ENCODE peak calls at places on chromosomes 16 and 17, in nine cellular contexts. One of them, this sample, is unnamed.

GRCh38 chr17:36885161-36885735 is 52.0 kb upstream of the LHX1 start:
- DNase-seq in spleen: no peak
- DNase-seq in endodermal cell: peak; percentile 66
- DNase-seq in nephron progenitor cell: no peak
- DNase-seq in heart left ventricle: no peak
- DNase-seq in cardiac muscle cell: peak; percentile 76
- DNase-seq in kidney epithelial cell: no peak
- DNase-seq in brain microvascular endothelial cell: no peak
- DNase-seq in tibial artery: no peak
- DNase-seq in this sample: no peak

GRCh38 chr16:2296662-2297505 is 29.0 kb upstream of the RNPS1 start:
- DNase-seq in brain microvascular endothelial cell: no peak
- DNase-seq in heart left ventricle: peak; percentile 45
- DNase-seq in endodermal cell: peak; percentile 81
- DNase-seq in cardiac muscle cell: peak; percentile 40
- DNase-seq in kidney epithelial cell: no peak
- DNase-seq in spleen: no peak
- DNase-seq in nephron progenitor cell: no peak
- DNase-seq in tibial artery: no peak
- DNase-seq in this sample: no peak

GRCh38 chr17:79513805-79514535 is 96.9 kb downstream of the RBFOX3 start:
- DNase-seq in spleen: no peak
- DNase-seq in kidney epithelial cell: no peak
- DNase-seq in brain microvascular endothelial cell: no peak
- DNase-seq in cardiac muscle cell: no peak
- DNase-seq in nephron progenitor cell: no peak
- DNase-seq in tibial artery: no peak
- DNase-seq in endodermal cell: no peak
- DNase-seq in heart left ventricle: no peak
- DNase-seq in this sample: no peak

GRCh38 chr17:32330142-32330541 is 11.8 kb downstream of the C17orf75 start:
- DNase-seq in brain microvascular endothelial cell: no peak
- DNase-seq in nephron progenitor cell: no peak
- DNase-seq in spleen: no peak
- DNase-seq in heart left ventricle: no peak
- DNase-seq in cardiac muscle cell: no peak
- DNase-seq in endodermal cell: no peak
- DNase-seq in tibial artery: no peak
- DNase-seq in kidney epithelial cell: no peak
- DNase-seq in this sample: no peak

GRCh38 chr17:42686520-42687137 is 4.3 kb downstream of the CNTNAP1 start:
- DNase-seq in kidney epithelial cell: no peak
- DNase-seq in cardiac muscle cell: no peak
- DNase-seq in endodermal cell: peak; percentile 60
- DNase-seq in spleen: no peak
- DNase-seq in heart left ventricle: no peak
- DNase-seq in nephron progenitor cell: no peak
- DNase-seq in tibial artery: no peak
- DNase-seq in brain microvascular endothelial cell: no peak
- DNase-seq in this sample: no peak

GRCh38 chr17:8122391-8122922 is 1.4 kb downstream of the HES7 start:
- DNase-seq in cardiac muscle cell: no peak
- DNase-seq in heart left ventricle: no peak
- DNase-seq in kidney epithelial cell: no peak
- DNase-seq in endodermal cell: peak; percentile 82
- DNase-seq in brain microvascular endothelial cell: no peak
- DNase-seq in tibial artery: no peak
- DNase-seq in spleen: no peak
- DNase-seq in nephron progenitor cell: peak; percentile 47
- DNase-seq in this sample: no peak

GRCh38 chr17:16928406-16929280 is 43.3 kb downstream of the TNFRSF13B start:
- DNase-seq in tibial artery: peak; percentile 58
- DNase-seq in kidney epithelial cell: no peak
- DNase-seq in spleen: peak; percentile 52
- DNase-seq in heart left ventricle: no peak
- DNase-seq in brain microvascular endothelial cell: no peak
- DNase-seq in cardiac muscle cell: no peak
- DNase-seq in endodermal cell: no peak
- DNase-seq in nephron progenitor cell: no peak
- DNase-seq in this sample: no peak

GRCh38 chr16:86911311-86911999 is 333.1 kb downstream of the FOXL1 start:
- DNase-seq in kidney epithelial cell: no peak
- DNase-seq in spleen: peak; percentile 24
- DNase-seq in heart left ventricle: no peak
- DNase-seq in endodermal cell: no peak
- DNase-seq in nephron progenitor cell: no peak
- DNase-seq in cardiac muscle cell: no peak
- DNase-seq in brain microvascular endothelial cell: no peak
- DNase-seq in tibial artery: peak; percentile 2
- DNase-seq in this sample: no peak

GRCh38 chr16:21233521-21234150 is at the start of gene ANKS4B:
- DNase-seq in nephron progenitor cell: no peak
- DNase-seq in spleen: no peak
- DNase-seq in tibial artery: no peak
- DNase-seq in heart left ventricle: no peak
- DNase-seq in kidney epithelial cell: no peak
- DNase-seq in cardiac muscle cell: no peak
- DNase-seq in brain microvascular endothelial cell: no peak
- DNase-seq in endodermal cell: no peak
- DNase-seq in this sample: no peak

DNA sequence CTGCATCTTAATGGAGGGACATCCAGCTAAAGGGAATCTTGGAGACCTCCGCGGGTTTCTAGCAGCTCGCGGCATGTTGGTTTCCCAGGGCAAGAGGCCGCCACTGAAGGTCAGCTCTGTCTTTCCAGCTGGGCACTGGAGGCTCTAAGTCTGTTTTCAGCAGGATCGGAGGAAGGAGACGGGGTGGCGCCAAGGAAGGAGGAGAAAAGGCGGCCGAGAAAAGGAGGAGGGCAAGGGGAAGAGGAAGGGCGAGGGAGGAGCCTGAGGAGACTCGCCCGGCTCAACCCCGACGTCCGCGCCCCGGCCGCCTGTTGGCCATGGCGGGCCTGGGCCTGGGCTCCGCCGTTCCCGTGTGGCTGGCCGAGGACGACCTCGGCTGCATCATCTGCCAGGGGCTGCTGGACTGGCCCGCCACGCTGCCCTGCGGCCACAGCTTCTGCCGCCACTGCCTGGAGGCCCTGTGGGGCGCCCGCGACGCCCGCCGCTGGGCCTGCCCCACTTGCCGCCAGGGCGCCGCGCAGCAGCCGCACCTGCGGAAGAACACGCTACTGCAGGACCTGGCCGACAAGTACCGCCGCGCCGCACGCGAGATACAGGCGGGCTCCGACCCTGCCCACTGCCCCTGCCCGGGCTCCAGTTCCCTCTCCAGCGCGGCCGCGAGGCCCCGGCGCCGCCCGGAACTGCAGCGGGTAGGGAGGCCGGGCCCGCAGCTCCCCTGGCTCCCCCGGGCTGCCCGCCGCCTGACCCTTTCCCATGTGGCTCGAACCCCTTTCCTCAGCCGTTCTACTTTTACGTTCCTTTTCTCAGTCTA is at the start of gene RNF135:
- DNase-seq in endodermal cell: peak; percentile 96
- DNase-seq in tibial artery: peak; percentile 94
- DNase-seq in spleen: peak; percentile 95
- DNase-seq in cardiac muscle cell: peak; percentile 93
- DNase-seq in kidney epithelial cell: peak; percentile 35
- DNase-seq in nephron progenitor cell: peak; percentile 68
- DNase-seq in heart left ventricle: peak; percentile 91
- DNase-seq in brain microvascular endothelial cell: peak; percentile 75
- DNase-seq in this sample: peak; percentile 84
- TF ChIP-seq CTCF in endodermal cell: peak; percentile 69
- TF ChIP-seq CTCF in tibial artery: peak; percentile 45
- TF ChIP-seq CTCF in spleen: peak; percentile 62
- TF ChIP-seq CTCF in cardiac muscle cell: no peak
- TF ChIP-seq CTCF in kidney epithelial cell: no peak
- TF ChIP-seq CTCF in nephron progenitor cell: no peak
- TF ChIP-seq CTCF in heart left ventricle: peak; percentile 4
- TF ChIP-seq CTCF in brain microvascular endothelial cell: peak; percentile 30
- TF ChIP-seq CTCF in this sample: peak; percentile 4

GRCh38 chr16:88810166-88810867 is 1.4 kb downstream of the APRT start:
- DNase-seq in heart left ventricle: no peak
- DNase-seq in brain microvascular endothelial cell: no peak
- DNase-seq in tibial artery: peak; percentile 68
- DNase-seq in endodermal cell: peak; percentile 70
- DNase-seq in spleen: no peak
- DNase-seq in cardiac muscle cell: no peak
- DNase-seq in nephron progenitor cell: no peak
- DNase-seq in kidney epithelial cell: no peak
- DNase-seq in this sample: peak; percentile 55

GRCh38 chr16:88811600-88811849 is 203 bp downstream of the APRT start:
- DNase-seq in endodermal cell: no peak
- DNase-seq in cardiac muscle cell: no peak
- DNase-seq in kidney epithelial cell: no peak
- DNase-seq in nephron progenitor cell: no peak
- DNase-seq in spleen: no peak
- DNase-seq in brain microvascular endothelial cell: no peak
- DNase-seq in tibial artery: no peak
- DNase-seq in heart left ventricle: no peak
- DNase-seq in this sample: no peak

GRCh38 chr16:88810868-88811599 is 694 bp downstream of the APRT start:
- DNase-seq in tibial artery: peak; percentile 91
- DNase-seq in kidney epithelial cell: peak; percentile 25
- DNase-seq in spleen: peak; percentile 95
- DNase-seq in cardiac muscle cell: peak; percentile 88
- DNase-seq in endodermal cell: peak; percentile 75
- DNase-seq in brain microvascular endothelial cell: peak; percentile 51
- DNase-seq in nephron progenitor cell: peak; percentile 58
- DNase-seq in heart left ventricle: peak; percentile 77
- DNase-seq in this sample: peak; percentile 86

GRCh38 chr16:88813396-88814143 is 1.8 kb upstream of the APRT start:
- DNase-seq in spleen: no peak
- DNase-seq in nephron progenitor cell: no peak
- DNase-seq in endodermal cell: no peak
- DNase-seq in cardiac muscle cell: no peak
- DNase-seq in heart left ventricle: no peak
- DNase-seq in kidney epithelial cell: no peak
- DNase-seq in tibial artery: no peak
- DNase-seq in brain microvascular endothelial cell: no peak
- DNase-seq in this sample: no peak

GRCh38 chr16:88811850-88812736 is at the start of gene APRT:
- DNase-seq in kidney epithelial cell: peak; percentile 55
- DNase-seq in spleen: peak; percentile 99
- DNase-seq in tibial artery: peak; percentile 97
- DNase-seq in nephron progenitor cell: peak; percentile 99
- DNase-seq in heart left ventricle: peak; percentile 95
- DNase-seq in cardiac muscle cell: peak; percentile 97
- DNase-seq in brain microvascular endothelial cell: peak; percentile 91
- DNase-seq in endodermal cell: peak; percentile 98
- DNase-seq in this sample: peak; percentile 91
- TF ChIP-seq CTCF in kidney epithelial cell: no peak
- TF ChIP-seq CTCF in spleen: peak; percentile 38
- TF ChIP-seq CTCF in tibial artery: peak; percentile 20
- TF ChIP-seq CTCF in nephron progenitor cell: no peak
- TF ChIP-seq CTCF in heart left ventricle: peak; percentile 45
- TF ChIP-seq CTCF in cardiac muscle cell: peak; percentile 31
- TF ChIP-seq CTCF in brain microvascular endothelial cell: no peak
- TF ChIP-seq CTCF in endodermal cell: peak; percentile 68
- TF ChIP-seq CTCF in this sample: peak; percentile 68

DNA sequence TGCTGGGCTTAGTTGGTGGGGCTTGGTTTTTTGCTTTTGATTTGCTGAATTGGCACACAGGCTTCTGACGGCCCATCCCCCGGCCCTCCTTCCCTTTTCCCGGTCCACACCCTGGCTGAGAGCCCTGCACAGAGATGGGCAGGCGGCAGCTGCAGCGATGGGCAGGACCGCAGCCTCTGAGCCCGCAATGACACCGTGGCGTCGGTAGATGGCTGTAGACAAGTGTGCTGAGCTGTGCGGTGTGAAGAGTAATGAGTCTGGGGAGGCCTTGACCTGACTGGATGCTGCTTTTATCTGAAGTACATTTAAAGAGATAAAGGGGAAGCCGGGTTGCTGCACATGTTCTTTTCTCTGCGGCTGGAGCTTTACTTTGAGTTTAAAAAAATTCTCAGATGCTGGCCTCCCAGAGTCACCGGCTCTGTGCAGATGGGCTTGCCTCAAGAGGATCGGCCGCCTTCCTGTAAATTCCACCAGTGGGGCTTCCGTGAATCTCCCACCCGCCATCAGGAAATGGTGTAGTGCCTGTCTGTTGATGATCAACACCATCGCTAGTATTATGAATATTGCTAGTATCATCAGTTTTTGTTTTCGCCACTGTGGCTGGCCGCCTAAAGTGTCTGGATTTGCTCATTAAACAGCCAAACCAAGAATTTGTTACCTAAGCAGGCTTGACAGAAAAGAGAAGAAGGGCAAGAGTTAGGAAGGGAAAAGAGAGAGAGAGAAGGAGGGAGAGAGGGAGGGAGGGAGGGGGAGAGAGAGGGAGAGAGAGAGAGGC is 245.6 kb upstream of the RBFOX1 start:
- DNase-seq in nephron progenitor cell: peak; percentile 69
- DNase-seq in kidney epithelial cell: no peak
- DNase-seq in cardiac muscle cell: no peak
- DNase-seq in brain microvascular endothelial cell: no peak
- DNase-seq in heart left ventricle: peak; percentile 48
- DNase-seq in tibial artery: no peak
- DNase-seq in spleen: no peak
- DNase-seq in endodermal cell: peak; percentile 92
- DNase-seq in this sample: no peak
- TF ChIP-seq CTCF in nephron progenitor cell: peak; percentile 57
- TF ChIP-seq CTCF in kidney epithelial cell: peak; percentile 26
- TF ChIP-seq CTCF in cardiac muscle cell: no peak
- TF ChIP-seq CTCF in brain microvascular endothelial cell: no peak
- TF ChIP-seq CTCF in heart left ventricle: peak; percentile 28
- TF ChIP-seq CTCF in tibial artery: no peak
- TF ChIP-seq CTCF in spleen: no peak
- TF ChIP-seq CTCF in endodermal cell: peak; percentile 79
- TF ChIP-seq CTCF in this sample: peak; percentile 21

DNA sequence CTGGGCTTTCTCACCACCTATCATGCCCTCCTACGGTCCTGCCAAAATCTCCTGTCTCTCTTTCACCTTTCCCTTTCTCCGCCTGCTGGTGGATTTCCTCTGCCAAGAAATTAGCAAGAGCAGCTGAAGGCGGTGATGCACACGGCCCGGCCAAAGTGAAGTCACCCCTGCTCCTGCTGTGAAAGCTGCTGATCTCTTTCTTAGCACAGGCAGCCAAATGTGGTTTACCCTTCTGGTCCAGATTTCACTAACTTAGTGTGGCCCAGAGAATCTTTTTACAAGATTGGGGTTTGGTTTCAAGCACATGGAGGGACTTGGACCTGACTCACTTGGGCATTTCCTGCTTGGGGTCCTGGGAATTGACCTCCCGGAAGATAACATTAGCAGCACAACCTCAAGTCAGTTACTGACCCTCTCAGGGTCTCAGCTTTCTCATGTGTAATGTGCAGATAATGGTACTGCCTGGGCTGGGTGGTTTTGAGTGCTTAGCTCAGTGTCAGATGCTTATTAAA is 155.7 kb downstream of the SOCS1 start:
- DNase-seq in endodermal cell: peak; percentile 92
- DNase-seq in spleen: no peak
- DNase-seq in heart left ventricle: peak; percentile 77
- DNase-seq in kidney epithelial cell: no peak
- DNase-seq in tibial artery: peak; percentile 77
- DNase-seq in cardiac muscle cell: peak; percentile 95
- DNase-seq in nephron progenitor cell: peak; percentile 30
- DNase-seq in brain microvascular endothelial cell: peak; percentile 99
- DNase-seq in this sample: no peak
- TF ChIP-seq CTCF in endodermal cell: peak; percentile 70
- TF ChIP-seq CTCF in spleen: no peak
- TF ChIP-seq CTCF in heart left ventricle: peak; percentile 28
- TF ChIP-seq CTCF in kidney epithelial cell: peak; percentile 31
- TF ChIP-seq CTCF in tibial artery: peak; percentile 17
- TF ChIP-seq CTCF in cardiac muscle cell: peak; percentile 59
- TF ChIP-seq CTCF in nephron progenitor cell: no peak
- TF ChIP-seq CTCF in brain microvascular endothelial cell: peak; percentile 79
- TF ChIP-seq CTCF in this sample: no peak